ENCODE peak calls at places on chromosomes 13 and 19, in ten cellular contexts. A is IMR-90, G is heart left ventricle, E is adrenal gland, L is sigmoid colon, N is body of pancreas, H is prostate gland, O is lower leg skin, Y is right lobe of liver, Z is tibial nerve. I is an unnamed sample.

GRCh38 chr19:10432736-10433130 is 12.4 kb downstream of the PDE4A start:
- DNase-seq in A (no peak), G (no peak), E (no peak), L (no peak), N (peak; percentile 47), H (no peak), O (no peak), Y (no peak), Z (no peak), I (no peak)

GRCh38 chr19:43572172-43572588 is 3.1 kb downstream of the XRCC1 start:
- DNase-seq in A (no peak), G (no peak), E (no peak), L (no peak), N (no peak), H (no peak), O (no peak), Y (no peak), Z (no peak), I (no peak)

GRCh38 chr13:113105032-113105993 is at the start of gene F7:
- DNase-seq in A (peak; percentile 45), G (no peak), E (no peak), L (no peak), N (no peak), H (no peak), O (no peak), Y (peak; percentile 81), Z (no peak), I (no peak)

GRCh38 chr13:48873081-48873480 is 102.6 kb upstream of the FNDC3A start:
- DNase-seq in A (no peak), G (no peak), E (no peak), L (no peak), N (no peak), H (no peak), O (no peak), Y (no peak), Z (no peak), I (no peak)

GRCh38 chr19:43741075-43741840 is 13.5 kb downstream of the SMG9 start:
- DNase-seq in A (no peak), G (peak; percentile 30), E (no peak), L (no peak), N (no peak), H (no peak), O (no peak), Y (no peak), Z (no peak), I (no peak)

GRCh38 chr13:78183737-78184136 is 265.1 kb upstream of the EDNRB start:
- DNase-seq in A (peak; percentile 52), G (no peak), E (no peak), L (no peak), N (no peak), H (no peak), O (no peak), Y (no peak), Z (no peak), I (no peak)

GRCh38 chr19:39110263-39110967 is 15.2 kb upstream of the PAK4 start:
- DNase-seq in A (no peak), G (no peak), E (peak; percentile 80), L (peak; percentile 74), N (peak; percentile 80), H (peak; percentile 58), O (no peak), Y (no peak), Z (peak; percentile 33), I (peak; percentile 49)

GRCh38 chr13:24271611-24272451 is 37.5 kb upstream of the C1QTNF9 start:
- DNase-seq in A (peak; percentile 76), G (peak; percentile 80), E (peak; percentile 90), L (peak; percentile 84), N (peak; percentile 86), H (no peak), O (peak; percentile 43), Y (peak; percentile 75), Z (no peak), I (peak; percentile 52)

GRCh38 chr19:35963514-35963913 is 27.3 kb downstream of the LRFN3 start:
- DNase-seq in A (peak; percentile 56), G (peak; percentile 43), E (peak; percentile 50), L (no peak), N (peak; percentile 32), H (no peak), O (no peak), Y (no peak), Z (no peak), I (no peak)

GRCh38 chr13:41032646-41033396 is 13.7 kb upstream of the ELF1 start:
- DNase-seq in A (no peak), G (no peak), E (no peak), L (no peak), N (no peak), H (no peak), O (no peak), Y (no peak), Z (no peak), I (no peak)

GRCh38 chr19:46351241-46352041 is 4.6 kb downstream of the PPP5C start:
- DNase-seq in A (peak; percentile 43), G (no peak), E (peak; percentile 79), L (peak; percentile 79), N (peak; percentile 47), H (peak; percentile 21), O (no peak), Y (peak; percentile 35), Z (no peak), I (peak; percentile 48)

GRCh38 chr19:42461700-42462324 is 19.1 kb upstream of the CXCL17 start:
- DNase-seq in A (no peak), G (no peak), E (no peak), L (no peak), N (no peak), H (no peak), O (no peak), Y (no peak), Z (no peak), I (no peak)

GRCh38 chr13:113562085-113562749 is 22.3 kb upstream of the TFDP1 start:
- DNase-seq in A (peak; percentile 76), G (peak; percentile 64), E (peak; percentile 63), L (no peak), N (peak; percentile 36), H (peak; percentile 36), O (peak; percentile 30), Y (peak; percentile 51), Z (no peak), I (peak; percentile 53)

GRCh38 chr19:35710784-35711723 is 6.7 kb downstream of the ZBTB32 start:
- DNase-seq in A (no peak), G (no peak), E (no peak), L (no peak), N (no peak), H (no peak), O (no peak), Y (no peak), Z (no peak), I (no peak)

DNA sequence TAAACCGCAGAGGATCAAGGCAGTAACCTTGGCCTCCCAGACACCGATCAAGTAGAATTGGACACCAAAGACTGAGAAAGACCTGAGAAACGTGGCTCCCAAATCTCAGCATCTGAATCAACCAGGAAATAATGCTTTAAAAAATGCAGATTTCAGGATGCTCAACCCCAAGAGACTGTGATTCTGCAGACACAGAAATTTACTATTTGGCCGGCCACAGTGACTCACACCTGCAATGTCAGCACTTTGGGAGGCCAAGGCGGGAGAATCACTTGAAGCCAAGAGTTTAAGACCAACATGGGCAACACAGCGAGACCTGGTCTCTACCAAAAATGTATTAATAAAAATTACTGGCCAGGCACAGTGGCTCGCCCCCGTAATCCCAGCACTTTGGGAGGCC is 6.2 kb downstream of the ABCC4 start:
- DNase-seq in A (no peak), G (no peak), E (no peak), L (no peak), N (no peak), H (no peak), O (no peak), Y (no peak), Z (no peak), I (no peak)
- TF ChIP-seq POLR2A in A (no peak), G (no peak), E (no peak), L (no peak), N (no peak), H (no peak), O (no peak), Y (no peak), Z (no peak), I (no peak)

DNA sequence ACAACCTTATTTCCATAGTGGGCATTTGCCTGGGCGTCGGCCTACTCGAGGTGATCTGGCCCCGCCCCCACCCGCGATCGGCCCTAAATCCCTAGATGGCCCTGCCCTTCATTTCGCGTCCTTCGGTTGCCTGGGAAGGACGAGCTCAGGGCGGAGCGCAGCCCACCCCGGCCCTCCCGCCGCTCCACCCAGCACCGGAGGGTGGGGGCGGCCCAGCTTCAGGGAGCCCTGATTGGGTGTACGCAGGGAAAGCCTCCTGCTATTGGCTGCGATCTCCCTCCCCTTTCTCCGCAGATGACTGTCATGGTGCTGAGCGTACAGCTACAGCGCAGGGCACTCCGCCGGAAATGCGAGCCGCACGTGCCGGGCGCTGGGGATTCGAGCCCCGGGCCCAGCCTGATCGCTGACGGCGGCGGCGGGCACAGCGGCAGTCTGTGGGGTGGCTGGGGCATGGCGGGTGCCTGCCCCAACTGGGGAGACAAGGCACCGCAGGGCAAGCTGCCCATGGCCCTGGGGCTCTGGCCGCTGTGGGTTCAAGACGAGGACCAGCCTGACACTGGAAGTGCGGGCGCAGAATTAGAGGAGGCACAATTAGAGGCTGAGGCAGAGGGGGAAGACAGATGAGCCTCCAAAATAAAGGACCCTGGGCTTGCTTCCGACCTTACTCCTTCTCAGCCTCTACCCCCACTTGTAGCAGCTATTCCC is 4.3 kb downstream of the CD37 start:
- DNase-seq in A (peak; percentile 50), G (peak; percentile 91), E (peak; percentile 87), L (peak; percentile 97), N (peak; percentile 91), H (peak; percentile 88), O (peak; percentile 85), Y (peak; percentile 86), Z (peak; percentile 73), I (peak; percentile 89)
- TF ChIP-seq POLR2A in A (no peak), G (no peak), E (no peak), L (no peak), N (peak; percentile 74), H (peak; percentile 45), O (no peak), Y (peak; percentile 74), Z (no peak), I (peak; percentile 56)

DNA sequence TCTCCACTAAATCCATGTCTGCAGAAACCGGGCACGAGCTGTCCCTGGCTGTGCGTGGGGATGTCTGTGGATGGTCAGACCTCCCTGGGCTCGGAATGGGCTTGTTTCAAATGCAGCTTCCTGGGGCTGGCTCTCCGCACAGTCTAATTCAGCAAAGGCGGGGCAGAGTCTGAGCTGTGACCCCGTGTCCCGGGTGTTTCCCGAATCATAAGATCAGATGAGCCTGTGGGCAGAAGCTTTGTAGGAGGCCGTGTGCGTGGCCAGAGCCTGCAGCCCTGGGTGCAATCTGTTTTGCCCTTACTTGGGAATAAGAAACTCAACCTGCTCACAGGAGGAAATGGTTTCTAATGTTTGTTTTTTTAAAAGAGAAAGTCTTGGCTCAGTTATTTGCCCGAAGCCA is 13.9 kb upstream of the GNA11 start:
- DNase-seq in A (peak; percentile 63), G (peak; percentile 27), E (no peak), L (peak; percentile 72), N (no peak), H (no peak), O (no peak), Y (no peak), Z (no peak), I (no peak)
- TF ChIP-seq POLR2A in A (no peak), G (no peak), E (no peak), L (peak; percentile 23), N (no peak), H (no peak), O (no peak), Y (no peak), Z (no peak), I (peak; percentile 11)

DNA sequence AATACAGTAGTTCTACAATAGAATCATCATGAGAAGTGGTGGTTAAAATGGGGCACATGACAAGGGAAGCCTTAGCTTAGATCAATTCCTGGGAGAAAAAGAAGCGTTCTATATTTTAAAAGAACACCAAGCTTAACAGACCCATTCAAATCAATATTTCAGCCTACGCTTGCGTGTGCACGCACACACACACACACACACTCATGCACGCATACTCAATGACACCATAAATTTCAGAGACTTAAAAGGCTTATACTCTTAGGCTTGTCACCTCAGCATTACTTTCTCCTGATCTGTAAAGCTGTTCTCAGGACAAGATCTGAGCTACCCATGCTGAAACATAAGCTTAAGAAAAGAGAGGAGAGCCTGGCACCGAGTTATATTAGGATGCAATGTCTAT is 368.5 kb downstream of the FGF14 start:
- DNase-seq in A (no peak), G (no peak), E (no peak), L (no peak), N (no peak), H (no peak), O (no peak), Y (no peak), Z (no peak), I (no peak)
- TF ChIP-seq POLR2A in A (no peak), G (no peak), E (no peak), L (no peak), N (no peak), H (no peak), O (no peak), Y (no peak), Z (no peak), I (no peak)

I was measured in uterus.